ENCODE peak calls at places on chromosomes 6 and 20, in four cellular contexts. L, R, X and Z are unnamed samples. For H3K4me1, the result is how much of the 10 kb centered on the place peaks cover.

GRCh38 chr6:21707527-21707926 is 114.0 kb downstream of the SOX4 start:
- DNase-seq in X (no peak), R (no peak), L (no peak), Z (no peak)

GRCh38 chr6:25024821-25025220 is 89.1 kb upstream of the RIPOR2 start:
- DNase-seq in R (no peak), L (no peak), X (no peak), Z (no peak)

GRCh38 chr6:116218172-116218633 is 35.7 kb downstream of the TSPYL4 start:
- DNase-seq in X (no peak), L (no peak), R (no peak), Z (no peak)

GRCh38 chr6:13190391-13190790 is 137.9 kb downstream of the TBC1D7 start:
- DNase-seq in L (no peak), X (no peak), R (no peak), Z (no peak)

GRCh38 chr6:162538643-162539064 is 188.9 kb downstream of the PRKN start:
- DNase-seq in L (no peak), X (no peak), R (no peak), Z (no peak)

GRCh38 chr20:19758888-19759331 is 852 bp downstream of the RIN2 start:
- DNase-seq in L (peak), R (no peak), X (peak), Z (peak)

GRCh38 chr6:88808381-88808780 is 155.0 kb downstream of the RNGTT start:
- DNase-seq in R (no peak), X (no peak), L (no peak), Z (no peak)

GRCh38 chr6:94071835-94072234 is 652.5 kb upstream of the EPHA7 start:
- DNase-seq in R (no peak), X (no peak), L (no peak), Z (no peak)

GRCh38 chr6:156687875-156688549 is 89.2 kb upstream of the ARID1B start:
- DNase-seq in X (no peak), R (no peak), L (no peak), Z (no peak)

GRCh38 chr20:49432562-49432961 is 49.9 kb downstream of the KCNB1 start:
- DNase-seq in R (no peak), L (no peak), X (no peak), Z (no peak)

GRCh38 chr6:34143884-34144580 is 1.9 kb downstream of the GRM4 start:
- DNase-seq in L (no peak), X (no peak), R (peak), Z (peak)

GRCh38 chr20:62890444-62890843 is 28.8 kb upstream of the TCFL5 start:
- DNase-seq in L (no peak), X (no peak), R (no peak), Z (no peak)

GRCh38 chr6:113629940-113630339 is 227.2 kb upstream of the MARCKS start:
- DNase-seq in R (no peak), X (no peak), L (no peak), Z (no peak)

GRCh38 chr6:155117266-155117665 is 122.2 kb downstream of the TIAM2 start:
- DNase-seq in X (no peak), R (no peak), L (no peak), Z (no peak)

GRCh38 chr6:84078335-84078734 is 44.8 kb downstream of the MRAP2 start:
- DNase-seq in L (no peak), R (no peak), X (no peak), Z (no peak)

GRCh38 chr6:30556964-30557682 is at the start of gene PRR3:
- DNase-seq in R (peak), X (peak), L (peak), Z (peak)

GRCh38 chr6:168607272-168608112 is 166.5 kb downstream of the SMOC2 start:
- DNase-seq in L (no peak), R (no peak), X (no peak), Z (no peak)

GRCh38 chr6:78989191-78989590 is 88.9 kb downstream of the PHIP start:
- DNase-seq in X (no peak), L (no peak), R (no peak), Z (no peak)

GRCh38 chr6:149032599-149033405 is 284.7 kb upstream of the TAB2 start:
- DNase-seq in X (no peak), R (no peak), L (no peak), Z (no peak)

GRCh38 chr20:64149809-64150560 is 14.3 kb upstream of the MYT1 start:
- DNase-seq in X (no peak), R (no peak), L (no peak), Z (no peak)

GRCh38 chr20:5705827-5706226 is 44.4 kb upstream of the SHLD1 start:
- DNase-seq in X (no peak), L (no peak), R (no peak), Z (no peak)

GRCh38 chr6:108660251-108660650 is 99.5 kb downstream of the FOXO3 start:
- DNase-seq in X (no peak), R (no peak), L (no peak), Z (no peak)

GRCh38 chr20:48530957-48531356 is 296.8 kb downstream of the PREX1 start:
- DNase-seq in L (no peak), X (no peak), R (no peak), Z (no peak)

GRCh38 chr20:17262786-17263185 is 35.9 kb downstream of the PCSK2 start:
- DNase-seq in R (no peak), L (no peak), X (no peak), Z (no peak)

GRCh38 chr6:168333471-168333870 is 13.9 kb upstream of the DACT2 start:
- DNase-seq in X (no peak), L (no peak), R (no peak), Z (no peak)

GRCh38 chr6:32854376-32855178 is 585 bp downstream of the PSMB9 start:
- DNase-seq in X (no peak), L (no peak), R (peak), Z (peak)

GRCh38 chr20:37733416-37733815 is 39.6 kb downstream of the CTNNBL1 start:
- DNase-seq in R (no peak), L (no peak), X (no peak), Z (no peak)

GRCh38 chr20:36848078-36848660 is 27.8 kb upstream of the TLDC2 start:
- DNase-seq in R (no peak), X (no peak), L (no peak), Z (no peak)

GRCh38 chr6:72624557-72625160 is 2.8 kb downstream of the KCNQ5 start:
- DNase-seq in R (no peak), L (no peak), X (no peak), Z (no peak)

GRCh38 chr6:135281227-135281626 is 100.1 kb downstream of the MYB start:
- DNase-seq in R (no peak), L (no peak), X (no peak), Z (peak)

GRCh38 chr6:7137335-7138106 is 29.8 kb downstream of the RREB1 start:
- DNase-seq in R (peak), L (no peak), X (no peak), Z (peak)

GRCh38 chr20:49424536-49424935 is 57.9 kb downstream of the KCNB1 start:
- DNase-seq in L (no peak), X (no peak), R (no peak), Z (no peak)

DNA sequence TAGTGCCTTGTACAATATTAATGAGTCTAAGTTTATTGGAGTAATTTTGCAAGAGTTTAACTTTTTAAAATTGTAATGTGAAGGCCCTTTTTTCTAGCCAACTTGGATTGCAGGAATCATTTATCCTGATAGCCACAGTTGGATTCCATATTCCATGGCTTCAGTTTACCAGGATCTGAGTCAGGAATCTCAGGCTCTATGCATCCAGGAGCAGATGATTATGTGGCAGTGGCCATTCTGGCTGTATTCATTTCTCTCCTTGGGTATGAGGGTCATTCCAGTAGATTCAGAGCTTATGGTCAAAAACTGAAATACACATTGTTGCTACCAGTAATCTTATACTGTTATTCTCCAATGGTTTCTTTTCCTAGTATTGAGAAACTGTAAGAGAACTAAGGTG is 2.9 kb downstream of the AIG1 start:
- DNase-seq in R (no peak), X (no peak), L (no peak), Z (no peak)
- H3K4me1 ChIP-seq in R (under half), X (under half), L (under half), Z (under half)

GRCh38 chr20:57317789-57318371 is 11.7 kb upstream of the SPO11 start:
- DNase-seq in L (no peak), R (no peak), X (no peak), Z (peak)
- H3K4me1 ChIP-seq in L (under half), R (under half), X (under half), Z (under half)

DNA sequence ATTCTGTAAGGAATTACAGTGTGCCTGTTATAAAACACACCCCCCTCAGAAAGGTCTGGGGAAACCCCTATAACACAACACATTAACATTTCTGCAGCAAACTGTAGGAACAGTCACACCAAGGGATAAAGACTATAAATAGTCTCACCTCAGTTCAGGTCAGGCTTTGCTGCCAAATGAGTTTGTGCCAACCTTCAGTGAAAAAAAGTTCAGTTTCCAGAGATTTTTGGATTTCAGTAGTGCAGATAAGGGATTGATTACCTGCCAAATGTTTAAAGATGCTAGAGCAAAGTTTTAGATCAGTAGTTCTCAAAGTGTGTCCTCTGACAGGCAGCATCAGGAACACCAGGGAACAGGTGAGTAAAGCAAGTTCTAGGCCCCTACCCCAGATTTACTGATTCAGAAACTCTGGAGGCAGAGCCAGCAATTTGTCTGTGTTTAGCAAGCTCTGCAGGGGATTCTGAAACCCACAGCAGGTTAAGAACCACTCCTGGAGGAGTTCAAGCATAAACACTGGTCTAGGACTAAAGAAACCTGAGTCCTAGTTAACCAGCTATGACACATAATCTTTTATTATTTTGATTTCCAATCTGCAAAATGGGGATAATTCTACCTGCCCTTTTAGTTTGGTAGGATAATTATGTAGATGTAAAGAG is 111.0 kb downstream of the RCAN2 start:
- DNase-seq in L (no peak), R (no peak), X (no peak), Z (no peak)
- H3K4me1 ChIP-seq in L (under half), R (under half), X (under half), Z (under half)

GRCh38 chr20:31716818-31717477 is 5.7 kb downstream of the BCL2L1 start:
- DNase-seq in R (no peak), X (no peak), L (no peak), Z (no peak)

GRCh38 chr20:31718952-31719643 is 3.6 kb downstream of the BCL2L1 start:
- DNase-seq in L (peak), R (no peak), X (no peak), Z (no peak)

GRCh38 chr20:31715766-31716165 is 6.9 kb downstream of the BCL2L1 start:
- DNase-seq in X (no peak), R (no peak), L (no peak), Z (no peak)

GRCh38 chr20:31717478-31717946 is 5.2 kb downstream of the BCL2L1 start:
- DNase-seq in X (no peak), L (no peak), R (no peak), Z (no peak)

GRCh38 chr20:31716351-31716750 is 6.3 kb downstream of the BCL2L1 start:
- DNase-seq in L (no peak), X (no peak), R (no peak), Z (no peak)
- H3K4me1 ChIP-seq in L (under half), X (half or more), R (half or more), Z (half or more)

GRCh38 chr20:44814937-44815336 is 4.6 kb upstream of the RIMS4 start:
- DNase-seq in X (no peak), R (no peak), L (no peak), Z (no peak)
- H3K4me1 ChIP-seq in X (under half), R (under half), L (under half), Z (under half)

DNA sequence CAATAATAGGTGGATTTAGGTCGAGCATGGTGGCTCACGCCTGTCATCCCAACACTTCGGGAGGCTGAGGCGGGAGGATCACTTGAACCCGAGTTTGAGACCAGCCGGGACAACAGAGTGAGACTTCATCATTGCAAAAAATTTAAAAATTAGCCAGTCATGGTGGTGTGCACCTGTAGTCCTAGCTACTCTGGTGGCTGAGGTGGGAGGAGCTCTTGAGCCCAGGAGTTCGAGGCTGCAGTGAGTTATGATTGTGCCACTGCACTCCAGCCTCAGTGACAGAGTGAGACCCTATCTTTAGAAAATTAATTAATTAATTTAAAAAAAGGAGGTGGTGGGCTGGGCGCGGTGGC is 13.4 kb upstream of the C20orf203 start:
- DNase-seq in X (no peak), R (no peak), L (no peak), Z (no peak)
- H3K4me1 ChIP-seq in X (under half), R (under half), L (under half), Z (under half)

GRCh38 chr20:1287787-1288569 is 21.9 kb downstream of the SNPH start:
- DNase-seq in X (no peak), R (no peak), L (no peak), Z (no peak)

GRCh38 chr20:1282966-1283365 is 16.9 kb downstream of the SNPH start:
- DNase-seq in R (no peak), L (no peak), X (no peak), Z (no peak)

GRCh38 chr20:1287306-1287705 is 21.2 kb downstream of the SNPH start:
- DNase-seq in R (no peak), X (no peak), L (no peak), Z (no peak)

GRCh38 chr20:1283522-1284210 is 17.6 kb downstream of the SNPH start:
- DNase-seq in X (no peak), R (no peak), L (no peak), Z (no peak)

GRCh38 chr20:1286267-1287036 is 20.4 kb downstream of the SNPH start:
- DNase-seq in X (no peak), R (peak), L (no peak), Z (no peak)
- H3K4me1 ChIP-seq in X (under half), R (half or more), L (under half), Z (under half)

GRCh38 chr6:42316981-42317380 is 99.3 kb upstream of the MRPS10 start:
- DNase-seq in X (no peak), L (no peak), R (no peak), Z (no peak)
- H3K4me1 ChIP-seq in X (under half), L (under half), R (under half), Z (under half)

GRCh38 chr6:42135161-42135560 is 7.3 kb downstream of the C6orf132 start:
- DNase-seq in L (no peak), R (no peak), X (no peak), Z (no peak)
- H3K4me1 ChIP-seq in L (under half), R (under half), X (under half), Z (under half)

GRCh38 chr20:25045343-25045712 is 12.6 kb downstream of the ACSS1 start:
- DNase-seq in X (no peak), R (no peak), L (no peak), Z (no peak)

GRCh38 chr20:25042531-25043498 is 15.1 kb downstream of the ACSS1 start:
- DNase-seq in X (no peak), L (no peak), R (peak), Z (peak)

GRCh38 chr20:25044660-25045342 is 13.1 kb downstream of the ACSS1 start:
- DNase-seq in R (no peak), L (no peak), X (no peak), Z (no peak)

GRCh38 chr20:25044261-25044560 is 13.7 kb downstream of the ACSS1 start:
- DNase-seq in L (no peak), R (no peak), X (no peak), Z (no peak)

DNA sequence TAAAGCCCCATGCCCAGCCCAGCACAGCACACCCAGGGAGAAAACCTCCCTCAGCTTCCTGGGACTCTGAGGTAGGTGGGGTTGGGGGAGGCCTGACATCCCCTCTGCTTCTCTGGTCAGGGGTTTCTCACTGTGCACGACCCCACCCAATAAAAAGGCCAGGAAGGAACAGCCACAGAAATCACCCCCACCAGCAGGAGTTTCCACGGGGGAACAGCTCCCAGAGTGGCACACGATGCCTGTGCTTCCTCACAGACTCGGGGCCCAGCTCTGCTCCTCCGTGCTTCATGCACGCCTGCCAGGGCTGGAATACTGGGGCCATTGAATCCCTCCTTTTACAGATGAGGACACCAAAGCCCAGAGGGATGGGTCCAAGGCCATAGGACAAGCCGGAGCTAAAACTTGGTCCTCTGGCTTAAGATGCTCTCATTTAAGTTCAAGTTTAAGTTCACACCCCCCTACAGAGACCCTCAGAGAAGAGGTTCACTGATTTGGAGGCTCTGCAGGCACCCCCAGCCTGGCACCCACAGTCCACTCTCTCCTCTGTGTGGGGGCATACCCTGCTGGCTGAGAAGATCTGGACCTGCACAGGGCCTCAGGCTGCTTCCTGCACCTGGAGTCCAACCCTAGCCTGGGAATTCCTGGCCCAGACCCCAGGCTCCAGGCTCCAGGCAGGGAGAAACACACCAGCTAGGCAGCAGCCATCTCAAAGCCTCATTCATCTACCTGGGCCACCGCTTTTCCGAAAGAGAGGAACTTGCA is 14.3 kb downstream of the ACSS1 start:
- DNase-seq in R (no peak), X (no peak), L (no peak), Z (no peak)
- H3K4me1 ChIP-seq in R (under half), X (half or more), L (under half), Z (half or more)